ENCODE peak calls at places on chromosomes 16 and 17, in ten cellular contexts. Q, H, X, A, J, T, L, W, P and D are unnamed samples.

GRCh38 chr16:715448-716249 is 731 bp downstream of the METRN start:
- DNase-seq in Q (peak), H (no peak), X (no peak), A (no peak), J (peak), T (no peak), L (peak), W (no peak), P (no peak), D (no peak)

GRCh38 chr17:4782652-4783051 is 3.5 kb downstream of the VMO1 start:
- DNase-seq in Q (peak), H (no peak), X (no peak), A (no peak), J (peak), T (no peak), L (no peak), W (peak), P (no peak), D (peak)

GRCh38 chr17:21231533-21231932 is 17.6 kb upstream of the TMEM11 start:
- DNase-seq in Q (no peak), H (no peak), X (no peak), A (no peak), J (peak), T (no peak), L (no peak), W (no peak), P (no peak), D (no peak)

GRCh38 chr17:57447357-57448019 is 191.2 kb downstream of the MSI2 start:
- DNase-seq in Q (no peak), H (no peak), X (no peak), A (no peak), J (no peak), T (no peak), L (no peak), W (peak), P (no peak), D (no peak)

GRCh38 chr16:22728167-22728836 is 85.7 kb upstream of the HS3ST2 start:
- DNase-seq in Q (no peak), H (no peak), X (no peak), A (peak), J (peak), T (no peak), L (no peak), W (no peak), P (no peak), D (no peak)

GRCh38 chr17:82837586-82838320 is 2.1 kb downstream of the ZNF750 start:
- DNase-seq in Q (peak), H (no peak), X (no peak), A (no peak), J (no peak), T (no peak), L (no peak), W (no peak), P (no peak), D (no peak)

GRCh38 chr17:61464121-61464905 is 12.1 kb downstream of the TBX4 start:
- DNase-seq in Q (peak), H (no peak), X (no peak), A (no peak), J (peak), T (no peak), L (no peak), W (peak), P (no peak), D (no peak)

GRCh38 chr17:27609606-27610303 is 21.2 kb upstream of the LGALS9 start:
- DNase-seq in Q (no peak), H (peak), X (no peak), A (no peak), J (peak), T (no peak), L (peak), W (peak), P (peak), D (no peak)

GRCh38 chr16:28830531-28830930 is 7.7 kb downstream of the ATXN2L start:
- DNase-seq in Q (no peak), H (no peak), X (no peak), A (no peak), J (no peak), T (no peak), L (no peak), W (no peak), P (no peak), D (no peak)

GRCh38 chr16:54282202-54282922 is 4.2 kb downstream of the IRX3 start:
- DNase-seq in Q (peak), H (no peak), X (no peak), A (no peak), J (peak), T (no peak), L (peak), W (peak), P (no peak), D (peak)

GRCh38 chr17:20908373-20909273 is 134.2 kb downstream of the USP22 start:
- DNase-seq in Q (peak), H (peak), X (peak), A (peak), J (peak), T (peak), L (peak), W (peak), P (peak), D (peak)

GRCh38 chr17:1865252-1866037 is 35.6 kb downstream of the RPA1 start:
- DNase-seq in Q (no peak), H (peak), X (peak), A (no peak), J (peak), T (no peak), L (peak), W (no peak), P (peak), D (no peak)

GRCh38 chr16:30950516-30951073 is 1.7 kb downstream of the ORAI3 start:
- DNase-seq in Q (no peak), H (no peak), X (no peak), A (no peak), J (no peak), T (peak), L (no peak), W (no peak), P (no peak), D (no peak)

GRCh38 chr16:30511509-30511908 is 14.9 kb downstream of the ZNF768 start:
- DNase-seq in Q (no peak), H (no peak), X (no peak), A (no peak), J (no peak), T (no peak), L (no peak), W (no peak), P (no peak), D (no peak)

GRCh38 chr16:3726021-3726687 is 8.8 kb upstream of the TRAP1 start:
- DNase-seq in Q (peak), H (no peak), X (no peak), A (no peak), J (no peak), T (no peak), L (no peak), W (no peak), P (no peak), D (no peak)

GRCh38 chr16:67000384-67001158 is 12.2 kb downstream of the CES4A start:
- DNase-seq in Q (peak), H (peak), X (peak), A (peak), J (peak), T (peak), L (no peak), W (peak), P (no peak), D (peak)

GRCh38 chr17:8176998-8177731 is 985 bp upstream of the TMEM107 start:
- DNase-seq in Q (no peak), H (no peak), X (no peak), A (no peak), J (peak), T (no peak), L (no peak), W (no peak), P (no peak), D (no peak)

GRCh38 chr17:7652659-7653343 is 2.1 kb downstream of the ATP1B2 start:
- DNase-seq in Q (no peak), H (no peak), X (no peak), A (no peak), J (no peak), T (peak), L (no peak), W (no peak), P (no peak), D (no peak)

GRCh38 chr16:78676351-78676750 is 576.9 kb downstream of the WWOX start:
- DNase-seq in Q (no peak), H (no peak), X (no peak), A (no peak), J (peak), T (no peak), L (no peak), W (no peak), P (no peak), D (no peak)

GRCh38 chr16:80804451-80805383 is at the start of gene CDYL2:
- DNase-seq in Q (peak), H (peak), X (no peak), A (no peak), J (peak), T (no peak), L (no peak), W (peak), P (peak), D (peak)

GRCh38 chr17:41446806-41447205 is 6.0 kb upstream of the KRT38 start:
- DNase-seq in Q (no peak), H (no peak), X (no peak), A (no peak), J (no peak), T (no peak), L (no peak), W (no peak), P (peak), D (no peak)

GRCh38 chr17:50060951-50061712 is 5.2 kb downstream of the ITGA3 start:
- DNase-seq in Q (peak), H (no peak), X (no peak), A (no peak), J (peak), T (peak), L (peak), W (no peak), P (peak), D (peak)

GRCh38 chr17:61411114-61411943 is 11.7 kb downstream of the TBX2 start:
- DNase-seq in Q (peak), H (no peak), X (no peak), A (peak), J (peak), T (peak), L (peak), W (peak), P (peak), D (no peak)

GRCh38 chr17:62916684-62917571 is 49.1 kb upstream of the TANC2 start:
- DNase-seq in Q (no peak), H (no peak), X (no peak), A (no peak), J (peak), T (no peak), L (no peak), W (no peak), P (peak), D (no peak)

GRCh38 chr17:59533694-59534093 is 31.7 kb upstream of the DHX40 start:
- DNase-seq in Q (no peak), H (no peak), X (no peak), A (no peak), J (no peak), T (no peak), L (no peak), W (no peak), P (no peak), D (no peak)

GRCh38 chr17:59530561-59530960 is 34.8 kb upstream of the DHX40 start:
- DNase-seq in Q (no peak), H (no peak), X (no peak), A (no peak), J (no peak), T (no peak), L (no peak), W (no peak), P (no peak), D (no peak)

GRCh38 chr17:59538195-59538909 is 27.1 kb upstream of the DHX40 start:
- DNase-seq in Q (no peak), H (no peak), X (no peak), A (no peak), J (no peak), T (no peak), L (no peak), W (no peak), P (no peak), D (no peak)

GRCh38 chr17:59534583-59534982 is 30.8 kb upstream of the DHX40 start:
- DNase-seq in Q (no peak), H (no peak), X (no peak), A (no peak), J (no peak), T (no peak), L (peak), W (no peak), P (no peak), D (no peak)
- H3K4me3 ChIP-seq in Q (no peak), H (no peak), X (no peak), A (no peak), J (no peak), T (no peak), L (no peak), W (no peak), P (no peak), D (no peak)

DNA sequence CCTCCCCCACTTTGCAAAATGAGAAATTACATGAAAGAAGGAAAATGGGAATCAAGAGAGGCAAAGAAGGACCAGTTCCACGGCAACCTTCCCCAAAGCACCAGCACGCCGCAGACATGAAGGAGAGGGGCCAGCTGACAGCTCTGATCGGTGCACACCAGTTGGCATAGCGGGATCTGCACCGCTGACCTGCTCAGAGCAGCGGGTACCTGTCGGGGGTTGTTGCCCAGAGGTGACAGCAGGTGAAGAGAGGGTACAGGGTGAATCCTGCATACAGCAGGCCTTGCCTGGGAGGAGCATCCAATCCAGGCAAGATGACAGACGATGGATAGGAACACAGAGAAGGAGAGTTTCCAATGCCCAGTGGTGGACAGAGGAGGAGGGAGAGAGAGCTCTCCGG is 24.1 kb downstream of the CEP295NL start:
- DNase-seq in Q (no peak), H (no peak), X (no peak), A (no peak), J (no peak), T (no peak), L (no peak), W (peak), P (no peak), D (no peak)
- H3K4me3 ChIP-seq in Q (no peak), H (no peak), X (no peak), A (no peak), J (no peak), T (no peak), L (no peak), W (no peak), P (no peak), D (no peak)

DNA sequence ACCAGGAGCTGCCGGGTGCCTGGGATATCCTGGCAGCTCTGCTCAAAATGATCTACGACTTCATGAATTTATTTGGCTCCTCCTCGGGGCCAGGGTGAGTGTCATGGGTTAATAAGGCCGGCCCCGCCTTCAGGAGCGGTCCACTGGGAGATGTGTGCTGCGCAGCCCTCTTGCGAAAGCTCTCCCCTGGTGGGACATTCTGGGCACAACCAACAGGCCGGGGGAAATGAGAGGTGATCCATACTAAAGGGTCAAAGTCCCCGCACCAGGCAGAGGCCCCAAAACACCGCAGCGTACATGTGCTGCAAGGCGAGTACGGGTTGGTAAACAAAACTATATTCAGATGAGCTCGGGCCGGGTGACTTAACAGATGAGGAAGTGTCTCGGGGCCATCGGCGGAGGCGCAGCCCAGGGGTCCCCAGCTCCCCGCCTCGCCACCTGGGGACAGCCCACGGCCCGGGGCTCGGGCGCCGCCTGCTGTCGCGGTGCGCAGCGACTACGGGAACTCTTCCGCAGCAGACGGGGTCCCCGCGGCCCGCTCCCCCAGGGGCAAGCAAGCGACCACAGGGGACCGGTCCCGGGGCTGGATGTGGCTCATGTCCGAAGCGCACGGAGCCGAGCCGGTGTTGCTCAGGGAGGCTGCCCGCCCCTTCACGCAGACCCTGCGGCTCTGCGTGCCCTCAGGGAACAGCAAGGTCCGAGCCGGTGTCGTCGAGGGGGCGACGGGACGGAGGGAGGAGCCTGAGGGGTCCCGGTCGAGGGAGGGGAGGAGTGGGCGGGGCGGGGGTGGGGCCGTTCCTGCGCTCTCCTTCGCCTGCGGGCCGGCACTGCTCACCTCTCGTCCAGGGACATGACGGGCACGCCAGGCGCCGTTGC is at the start of gene RAB37:
- DNase-seq in Q (peak), H (peak), X (peak), A (no peak), J (peak), T (no peak), L (peak), W (peak), P (no peak), D (peak)
- H3K4me3 ChIP-seq in Q (peak), H (peak), X (peak), A (no peak), J (peak), T (peak), L (peak), W (peak), P (no peak), D (peak)

DNA sequence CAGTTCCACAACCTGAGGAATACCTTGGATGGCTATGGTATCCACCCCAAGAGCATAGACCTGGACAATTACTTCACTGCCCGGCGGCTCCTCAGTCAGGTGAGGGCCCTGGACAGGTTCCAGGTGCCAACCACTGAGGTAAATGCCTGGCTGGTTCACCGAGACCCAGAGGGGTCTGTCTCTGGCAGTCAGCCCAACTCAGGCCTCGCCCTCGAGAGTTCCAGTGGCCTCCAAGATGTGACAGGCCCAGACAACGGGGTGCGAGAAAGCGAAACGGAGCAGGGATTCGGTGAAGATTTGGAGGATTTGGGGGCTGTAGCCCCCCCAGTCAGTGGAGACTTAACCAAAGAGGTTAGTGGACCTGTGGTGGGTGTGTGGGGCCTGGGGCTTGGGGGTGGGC is 3.1 kb downstream of the NFE2L1 start:
- DNase-seq in Q (no peak), H (no peak), X (no peak), A (no peak), J (no peak), T (peak), L (no peak), W (no peak), P (no peak), D (no peak)
- H3K4me3 ChIP-seq in Q (peak), H (no peak), X (no peak), A (no peak), J (peak), T (peak), L (no peak), W (peak), P (no peak), D (peak)